ENCODE peak calls at places on chromosomes 12 and 14, in eight cellular contexts. Z is Right ventricle myocardium superior; H is effector memory CD4-positive, alpha-beta T cell; S is brain microvascular endothelial cell; L is CD4-positive, alpha-beta T cell; Q is pancreas; R is heart right ventricle; G is GM04504. U is an unnamed sample.

GRCh38 chr12:52191841-52192791 is at the start of gene KRT80:
- DNase-seq in Z (peak), H (no peak), S (peak), L (no peak), Q (peak), R (peak), G (peak), U (peak)

GRCh38 chr12:9086087-9086486 is 29.6 kb downstream of the A2M start:
- DNase-seq in Z (no peak), H (no peak), S (no peak), L (no peak), Q (no peak), R (no peak), G (no peak), U (no peak)

GRCh38 chr12:49893753-49894752 is 9.6 kb downstream of the FAIM2 start:
- DNase-seq in Z (no peak), H (no peak), S (no peak), L (no peak), Q (no peak), R (no peak), G (no peak), U (no peak)

GRCh38 chr14:36508418-36509051 is 11.5 kb downstream of the NKX2-1 start:
- DNase-seq in Z (no peak), H (no peak), S (no peak), L (no peak), Q (no peak), R (no peak), G (no peak), U (no peak)

GRCh38 chr14:92619671-92620437 is 106.3 kb downstream of the RIN3 start:
- DNase-seq in Z (no peak), H (no peak), S (no peak), L (no peak), Q (no peak), R (no peak), G (no peak), U (peak)

GRCh38 chr12:4579305-4580097 is 17.5 kb downstream of the DYRK4 start:
- DNase-seq in Z (no peak), H (no peak), S (peak), L (no peak), Q (no peak), R (no peak), G (no peak), U (no peak)

GRCh38 chr12:56520025-56520810 is 1.4 kb upstream of the RBMS2 start:
- DNase-seq in Z (no peak), H (no peak), S (no peak), L (no peak), Q (no peak), R (peak), G (no peak), U (no peak)

GRCh38 chr12:93593833-93594232 is 21.4 kb downstream of the SOCS2 start:
- DNase-seq in Z (no peak), H (no peak), S (no peak), L (no peak), Q (no peak), R (no peak), G (no peak), U (no peak)

GRCh38 chr12:104604995-104605675 is 148.4 kb downstream of the CHST11 start:
- DNase-seq in Z (peak), H (no peak), S (no peak), L (no peak), Q (no peak), R (no peak), G (no peak), U (no peak)

GRCh38 chr12:52789637-52790426 is 6.1 kb downstream of the KRT3 start:
- DNase-seq in Z (no peak), H (no peak), S (no peak), L (no peak), Q (no peak), R (no peak), G (no peak), U (no peak)

GRCh38 chr12:25787701-25788100 is 170.8 kb upstream of the RASSF8 start:
- DNase-seq in Z (no peak), H (no peak), S (no peak), L (no peak), Q (no peak), R (no peak), G (no peak), U (no peak)

U was measured in AG09319.